ENCODE peak calls at places on chromosomes 6 and 20, in four cellular contexts. D is SK-N-SH, Q is HepG2, T is K562. F is an unnamed sample.
A peak's percentile ranks its signal among the peaks of the same experiment; 100 is the strongest.

GRCh38 chr6:1479095-1479494 is 89.7 kb downstream of the FOXF2 start:
- DNase-seq in T (no peak), Q (no peak), D (no peak), F (no peak)

GRCh38 chr20:32510601-32511357 is 74.4 kb downstream of the NOL4L start:
- DNase-seq in Q (peak; percentile 44), T (peak; percentile 70), D (no peak), F (no peak)

GRCh38 chr6:139742671-139743070 is 368.2 kb upstream of the CITED2 start:
- DNase-seq in Q (no peak), T (no peak), D (no peak), F (no peak)

GRCh38 chr6:140203611-140204553 is 829.4 kb upstream of the CITED2 start:
- DNase-seq in T (no peak), D (no peak), Q (no peak), F (no peak)

GRCh38 chr6:38460216-38460615 is 179.5 kb downstream of the BTBD9 start:
- DNase-seq in T (no peak), D (no peak), Q (no peak), F (no peak)

GRCh38 chr6:74735304-74735703 is 470.5 kb downstream of the COL12A1 start:
- DNase-seq in T (no peak), Q (no peak), D (no peak), F (no peak)

GRCh38 chr6:137722749-137723272 is 144.2 kb upstream of the TNFAIP3 start:
- DNase-seq in D (no peak), Q (no peak), T (no peak), F (no peak)

GRCh38 chr6:7104752-7105151 is 3.0 kb upstream of the RREB1 start:
- DNase-seq in Q (no peak), D (no peak), T (no peak), F (no peak)

GRCh38 chr6:16267428-16268263 is 29.3 kb downstream of the GMPR start:
- DNase-seq in T (peak; percentile 93), Q (no peak), D (no peak), F (no peak)

GRCh38 chr6:93678841-93679454 is 259.6 kb upstream of the EPHA7 start:
- DNase-seq in Q (no peak), D (no peak), T (no peak), F (no peak)

GRCh38 chr6:22828179-22829062 is 259.1 kb downstream of the HDGFL1 start:
- DNase-seq in D (peak; percentile 72), T (peak; percentile 12), Q (peak; percentile 39), F (peak; percentile 47)

GRCh38 chr6:89986650-89987074 is 92.4 kb downstream of the GJA10 start:
- DNase-seq in Q (no peak), T (no peak), D (no peak), F (no peak)

GRCh38 chr6:33812669-33813068 is 8.9 kb upstream of the MLN start:
- DNase-seq in D (peak; percentile 64), T (peak; percentile 91), Q (peak; percentile 48), F (peak; percentile 88)

GRCh38 chr20:33026072-33026778 is 5.2 kb upstream of the BPIFB6 start:
- DNase-seq in Q (peak; percentile 46), D (no peak), T (no peak), F (no peak)

GRCh38 chr6:33894438-33894837 is 90.6 kb upstream of the MLN start:
- DNase-seq in Q (no peak), T (no peak), D (no peak), F (no peak)

GRCh38 chr6:111730835-111731234 is 125.2 kb upstream of the TRAF3IP2 start:
- DNase-seq in D (no peak), T (no peak), Q (no peak), F (no peak)

GRCh38 chr6:134754013-134754690 is 195.7 kb downstream of the ALDH8A1 start:
- DNase-seq in T (no peak), D (no peak), Q (no peak), F (no peak)

GRCh38 chr6:38078671-38079070 is 259.1 kb downstream of the ZFAND3 start:
- DNase-seq in T (no peak), D (no peak), Q (peak; percentile 56), F (no peak)

GRCh38 chr6:39907871-39908575 is 26.2 kb downstream of the MOCS1 start:
- DNase-seq in D (no peak), T (no peak), Q (no peak), F (no peak)

GRCh38 chr6:158506577-158506976 is 53.3 kb upstream of the TMEM181 start:
- DNase-seq in Q (peak; percentile 45), D (peak; percentile 69), T (peak; percentile 56), F (peak; percentile 81)

GRCh38 chr6:80280258-80281010 is 174.0 kb downstream of the BCKDHB start:
- DNase-seq in Q (no peak), T (no peak), D (no peak), F (no peak)

GRCh38 chr6:135905604-135906300 is 54.3 kb downstream of the PDE7B start:
- DNase-seq in T (no peak), Q (no peak), D (no peak), F (no peak)

GRCh38 chr20:7851031-7851490 is 89.2 kb downstream of the HAO1 start:
- DNase-seq in D (no peak), Q (no peak), T (no peak), F (no peak)

GRCh38 chr20:44349349-44349748 is 6.2 kb upstream of the HNF4A start:
- DNase-seq in Q (no peak), T (no peak), D (no peak), F (no peak)

GRCh38 chr20:35840403-35840802 is 68.6 kb downstream of the PHF20 start:
- DNase-seq in D (peak; percentile 69), Q (no peak), T (no peak), F (no peak)

GRCh38 chr6:137363805-137364138 is 130.4 kb downstream of the OLIG3 start:
- DNase-seq in T (no peak), Q (peak; percentile 44), D (no peak), F (no peak)

GRCh38 chr20:8798505-8798904 is 270.4 kb upstream of the PLCB4 start:
- DNase-seq in Q (no peak), D (no peak), T (no peak), F (no peak)

GRCh38 chr20:18005170-18005989 is 36.6 kb downstream of the MGME1 start:
- DNase-seq in Q (no peak), D (no peak), T (no peak), F (peak; percentile 28)

GRCh38 chr20:17998446-17998845 is 29.6 kb downstream of the MGME1 start:
- DNase-seq in T (no peak), Q (no peak), D (no peak), F (no peak)

GRCh38 chr20:18004389-18005031 is 35.7 kb downstream of the MGME1 start:
- DNase-seq in T (no peak), D (no peak), Q (peak; percentile 59), F (no peak)

GRCh38 chr20:18003897-18004296 is 35.1 kb downstream of the MGME1 start:
- DNase-seq in D (no peak), Q (no peak), T (no peak), F (no peak)

DNA sequence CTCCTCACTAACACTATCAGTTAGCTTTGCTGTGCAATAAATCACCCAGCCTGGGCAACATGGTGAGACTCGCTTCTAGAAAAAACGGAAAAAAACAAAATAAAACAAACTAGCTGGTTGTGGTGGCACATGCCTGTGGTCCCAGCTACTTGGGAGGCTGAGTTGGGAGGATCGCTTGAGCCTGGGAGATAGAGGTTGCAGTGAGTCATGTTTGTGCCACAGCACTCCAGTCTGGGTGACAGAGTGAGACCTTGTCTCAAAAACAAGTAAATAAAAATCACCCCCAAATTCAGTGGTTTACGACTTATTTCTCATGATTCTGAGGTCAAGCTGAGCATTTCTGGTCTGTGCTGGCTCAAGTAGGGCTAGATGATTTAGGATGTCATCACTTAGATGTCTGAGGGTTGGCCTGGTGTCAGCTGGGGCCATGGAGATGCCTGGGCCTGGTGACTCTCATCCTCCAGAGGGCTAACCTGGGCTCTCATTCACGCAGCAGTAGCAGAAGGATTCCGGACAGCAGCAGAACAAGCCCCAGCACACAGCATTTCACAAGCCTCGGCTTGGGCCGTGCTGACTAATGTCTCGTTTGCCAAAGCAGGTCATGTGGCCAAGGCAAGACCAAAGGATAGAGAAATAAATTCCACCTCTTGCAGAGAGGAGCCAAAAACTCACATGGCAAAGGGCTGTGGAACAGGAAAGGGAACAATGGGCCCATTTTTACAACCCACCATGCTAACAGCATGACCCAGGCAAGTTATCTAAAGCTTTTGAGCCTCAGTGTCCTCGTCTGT is 32.5 kb downstream of the MGME1 start:
- DNase-seq in T (no peak), Q (peak; percentile 90), D (no peak), F (no peak)
- TF ChIP-seq FOXJ3 in T (no peak), Q (no peak), D (no peak), F (no peak)

GRCh38 chr6:126926926-126927325 is 191.5 kb upstream of the RSPO3 start:
- DNase-seq in Q (no peak), T (no peak), D (no peak), F (peak; percentile 14)

GRCh38 chr6:126919947-126920346 is 198.5 kb upstream of the RSPO3 start:
- DNase-seq in D (no peak), T (no peak), Q (no peak), F (no peak)

GRCh38 chr6:126927841-126928240 is 190.6 kb upstream of the RSPO3 start:
- DNase-seq in Q (no peak), T (no peak), D (no peak), F (no peak)

GRCh38 chr6:126923807-126924206 is 194.7 kb upstream of the RSPO3 start:
- DNase-seq in D (no peak), T (no peak), Q (no peak), F (no peak)
- TF ChIP-seq FOXJ3 in D (no peak), T (no peak), Q (no peak), F (no peak)

DNA sequence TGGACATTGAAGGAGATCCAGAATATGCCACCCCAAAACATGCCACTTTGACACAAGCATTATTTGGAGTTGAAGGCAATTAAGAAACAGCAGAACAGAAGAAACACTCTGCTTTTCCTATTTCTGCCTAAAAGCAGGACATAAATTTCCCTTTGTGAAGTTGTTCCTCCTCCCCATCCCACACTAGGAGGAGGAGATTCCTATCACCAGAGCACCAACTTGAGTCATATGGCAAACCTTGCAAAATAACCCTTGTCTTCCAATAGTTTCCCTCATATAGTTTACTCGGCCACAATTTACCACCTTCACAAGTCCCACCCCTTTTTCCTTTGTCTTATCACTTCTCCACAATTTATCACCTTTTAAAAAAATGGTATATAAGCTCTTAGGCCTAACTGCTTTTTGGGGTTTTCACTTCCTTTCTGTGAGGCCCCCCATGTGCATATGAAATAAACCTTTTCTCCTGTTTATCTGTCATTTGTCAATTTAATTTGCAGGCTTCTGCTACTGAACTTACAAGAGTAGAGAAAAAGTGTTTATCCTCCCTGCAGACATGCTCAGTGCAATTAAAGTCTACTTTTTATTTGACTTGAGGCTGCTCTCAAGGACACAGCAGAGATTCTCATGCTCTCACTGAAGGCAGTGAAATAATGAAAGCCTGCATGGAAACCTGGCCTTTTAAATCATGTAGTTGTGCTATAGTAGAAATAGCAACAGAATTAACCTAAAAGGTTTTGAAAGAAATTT is 2.8 kb upstream of the RAB23 start:
- DNase-seq in T (no peak), Q (no peak), D (no peak), F (no peak)
- TF ChIP-seq FOXJ3 in T (no peak), Q (no peak), D (no peak), F (no peak)

GRCh38 chr20:15056231-15056630 is 718.8 kb upstream of the FLRT3 start:
- DNase-seq in Q (no peak), T (no peak), D (no peak), F (no peak)
- TF ChIP-seq FOXJ3 in Q (no peak), T (no peak), D (no peak), F (no peak)

DNA sequence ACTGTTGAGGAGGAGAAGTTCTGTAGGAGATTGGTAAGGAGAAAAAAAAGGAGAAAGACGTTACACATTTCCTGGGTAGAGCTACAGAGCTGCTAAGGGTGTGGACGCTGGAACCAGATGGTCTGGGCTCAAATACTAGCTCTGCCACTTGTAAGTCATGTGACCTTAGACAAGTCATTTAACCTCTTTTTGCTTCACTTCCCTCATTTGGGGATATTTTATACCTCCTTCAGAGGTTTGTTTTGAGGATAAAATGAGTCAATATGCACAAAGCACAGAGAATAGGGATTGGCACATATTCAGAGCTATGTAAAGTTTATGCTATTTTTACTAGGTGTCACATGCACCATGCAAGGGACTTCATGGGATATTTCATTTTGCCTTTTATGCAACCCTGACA is 708.8 kb downstream of the DHX35 start:
- DNase-seq in T (no peak), Q (no peak), D (no peak), F (no peak)
- TF ChIP-seq FOXJ3 in T (no peak), Q (no peak), D (no peak), F (no peak)